ENCODE peak calls at places on chromosomes 2 and 18, in seven cellular contexts. I is foreskin keratinocyte, C is tibial artery, P is H9, E is testis, M is fibroblast of lung, K is left ventricle myocardium inferior. T is an unnamed sample.

GRCh38 chr2:120415728-120416509 is 70.0 kb downstream of the INHBB start:
- DNase-seq in I (no peak), C (no peak), K (no peak), P (no peak), M (no peak), E (peak; percentile 7), T (no peak)

GRCh38 chr2:193837368-193837767 is 1642.6 kb upstream of the TMEFF2 start:
- DNase-seq in E (no peak), I (no peak), K (no peak), P (no peak), M (peak; percentile 55), C (no peak), T (no peak)

GRCh38 chr2:45242161-45242741 is 233.0 kb upstream of the SIX2 start:
- DNase-seq in E (no peak), M (peak; percentile 64), C (no peak), K (peak; percentile 22), I (no peak), P (no peak), T (no peak)

GRCh38 chr18:74292541-74292858 is 737 bp upstream of the CYB5A start:
- DNase-seq in E (no peak), I (peak; percentile 4), K (no peak), P (no peak), M (no peak), C (no peak), T (no peak)

GRCh38 chr2:65835975-65836549 is 403.7 kb upstream of the SPRED2 start:
- DNase-seq in C (no peak), E (no peak), I (no peak), M (no peak), P (no peak), K (no peak), T (no peak)

GRCh38 chr18:46917108-46917807 is at the start of the genes KATNAL2 and PIAS2:
- DNase-seq in K (peak; percentile 80), P (peak; percentile 81), C (peak; percentile 88), M (peak; percentile 64), I (peak; percentile 8), E (peak; percentile 84), T (no peak)

GRCh38 chr2:37464064-37464463 is 119.6 kb downstream of the QPCT start:
- DNase-seq in I (no peak), K (no peak), P (no peak), M (peak; percentile 48), E (no peak), C (no peak), T (no peak)

GRCh38 chr2:54615832-54616534 is 107.5 kb upstream of the EML6 start:
- DNase-seq in I (no peak), K (no peak), C (no peak), P (no peak), E (no peak), M (no peak), T (no peak)

GRCh38 chr2:236507393-236508085 is 62.1 kb upstream of the ACKR3 start:
- DNase-seq in K (peak; percentile 38), E (peak; percentile 85), P (peak; percentile 86), C (no peak), M (peak; percentile 65), I (peak; percentile 57), T (no peak)

GRCh38 chr2:21418456-21418855 is 294.7 kb downstream of the TDRD15 start:
- DNase-seq in K (no peak), M (no peak), P (no peak), E (no peak), C (no peak), I (no peak), T (no peak)

DNA sequence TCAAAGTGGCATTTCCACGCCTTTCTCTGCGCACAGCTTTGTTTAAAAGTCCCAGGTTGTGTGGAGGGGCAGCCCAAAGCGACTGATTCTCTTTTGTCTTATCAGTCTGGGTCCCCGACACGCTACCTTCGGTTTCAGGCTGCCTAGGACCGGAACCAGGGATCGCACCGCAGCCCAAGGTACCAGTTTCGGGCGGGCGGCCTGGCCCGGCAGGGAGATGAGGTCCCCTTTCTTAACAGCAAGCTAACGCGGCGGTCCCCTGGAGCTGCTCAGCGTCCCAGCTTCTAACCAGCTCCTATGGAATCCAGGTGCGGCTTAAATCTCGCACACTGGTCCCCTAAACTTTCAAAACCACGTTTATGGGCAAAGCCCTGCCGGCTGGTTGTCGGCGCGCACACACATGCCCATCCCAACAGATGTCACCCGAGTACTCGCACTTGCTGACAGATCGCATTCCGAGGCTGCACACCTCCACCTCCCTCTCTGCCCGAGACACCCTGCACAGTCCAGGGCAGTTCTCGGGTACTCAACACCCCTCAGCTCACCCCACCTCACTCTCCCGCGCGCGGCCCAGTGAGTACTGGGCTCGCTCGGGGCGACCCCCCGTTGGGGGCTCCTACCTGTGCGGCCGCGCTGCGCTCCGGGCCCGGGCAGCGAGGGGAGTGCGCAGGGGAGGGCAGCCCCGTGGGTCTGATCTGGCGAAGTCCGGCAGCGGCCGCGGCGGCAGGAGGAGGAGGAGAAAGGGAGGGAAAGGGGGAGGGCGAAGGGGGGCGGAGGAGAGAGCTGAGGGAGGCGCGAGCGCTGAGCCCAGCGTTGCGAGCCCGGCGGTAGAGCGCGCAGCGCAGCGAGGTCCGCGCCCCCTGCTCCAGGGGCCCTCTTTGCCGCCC is at the start of gene EFEMP1:
- DNase-seq in E (peak; percentile 46), C (peak; percentile 92), K (peak; percentile 66), I (peak; percentile 76), P (peak; percentile 75), M (peak; percentile 73), T (no peak)
- TF ChIP-seq CTCF in E (no peak), C (no peak), K (no peak), I (peak; percentile 45), P (no peak), M (no peak), T (no peak)

DNA sequence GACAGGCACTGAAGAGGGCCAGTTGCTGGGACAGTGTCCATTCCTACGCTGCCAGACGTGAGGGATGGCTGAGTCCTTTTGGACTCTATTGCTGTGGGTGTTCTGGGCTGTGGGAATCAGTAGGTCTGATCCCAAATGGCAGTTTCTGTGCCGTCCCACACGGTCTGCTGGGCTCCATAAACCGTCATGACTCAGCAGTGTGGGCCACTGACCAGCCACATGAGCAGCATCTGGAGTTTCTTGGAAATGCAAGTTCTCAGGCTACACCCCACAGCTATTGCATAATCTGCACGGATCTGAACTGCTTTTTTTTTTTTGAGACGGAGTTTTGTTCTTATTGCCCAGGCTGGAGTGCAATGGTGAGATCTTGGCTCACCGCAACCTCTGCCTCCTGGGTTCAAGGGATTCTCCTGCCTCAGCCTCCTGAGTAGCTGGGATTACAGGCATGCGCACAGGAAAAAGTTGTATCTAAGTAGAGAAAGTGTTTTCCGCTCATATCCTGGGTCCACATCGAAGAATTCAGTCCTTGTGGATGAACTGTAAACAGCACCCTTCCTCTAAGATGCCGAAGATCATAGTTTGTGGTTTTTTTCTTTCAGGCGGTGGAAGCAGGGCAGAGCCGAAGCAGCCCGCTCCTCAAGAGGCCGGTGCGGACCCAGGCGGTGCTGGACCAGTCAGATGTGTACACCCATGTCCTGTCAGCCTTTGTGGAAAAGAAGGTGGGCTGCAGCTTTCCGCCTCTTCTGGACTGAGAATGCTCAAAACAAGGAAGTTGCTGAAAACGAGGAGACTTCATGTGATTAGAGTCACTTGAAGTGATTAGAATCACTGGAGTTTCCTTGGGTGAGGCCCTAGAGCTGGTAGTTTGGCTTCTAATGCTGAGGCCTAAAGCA is 25.5 kb downstream of the RMC1 start:
- DNase-seq in M (peak; percentile 38), P (no peak), I (no peak), K (peak; percentile 52), C (peak; percentile 73), E (no peak), T (no peak)
- H3K27ac ChIP-seq in M (no peak overlapping the region), P (no peak overlapping the region), I (no peak overlapping the region), K (no peak overlapping the region), C (no peak overlapping the region), E (no peak overlapping the region), T (peak overlapping the region; percentile 70)

GRCh38 chr18:49193252-49193651 is 242.5 kb upstream of the SMAD7 start:
- DNase-seq in M (no peak), I (no peak), K (no peak), C (no peak), P (no peak), E (no peak), T (no peak)

GRCh38 chr18:49189772-49190171 is 239.0 kb upstream of the SMAD7 start:
- DNase-seq in P (no peak), E (no peak), K (no peak), C (no peak), M (peak; percentile 45), I (no peak), T (no peak)

GRCh38 chr18:49193896-49194295 is 243.1 kb upstream of the SMAD7 start:
- DNase-seq in E (no peak), I (peak; percentile 67), K (no peak), P (no peak), M (no peak), C (no peak), T (no peak)
- TF ChIP-seq CTCF in E (no peak), I (no peak), K (no peak), P (no peak), M (no peak), C (no peak), T (no peak)

GRCh38 chr2:204260162-204260877 is 285.0 kb upstream of the PARD3B start:
- DNase-seq in P (peak; percentile 76), M (peak; percentile 65), K (peak; percentile 45), C (peak; percentile 71), E (peak; percentile 86), I (no peak), T (no peak)
- H3K27ac ChIP-seq in P (no peak overlapping the region), M (no peak overlapping the region), K (no peak overlapping the region), C (no peak overlapping the region), E (no peak overlapping the region), I (no peak overlapping the region), T (no peak overlapping the region)

GRCh38 chr2:12716250-12717190 is at the start of gene TRIB2:
- DNase-seq in I (peak; percentile 77), M (peak; percentile 92), P (peak; percentile 86), K (peak; percentile 94), E (peak; percentile 94), C (peak; percentile 95), T (no peak)
- TF ChIP-seq CTCF in I (peak; percentile 42), M (no peak), P (peak; percentile 24), K (peak; percentile 12), E (no peak), C (no peak), T (no peak)

DNA sequence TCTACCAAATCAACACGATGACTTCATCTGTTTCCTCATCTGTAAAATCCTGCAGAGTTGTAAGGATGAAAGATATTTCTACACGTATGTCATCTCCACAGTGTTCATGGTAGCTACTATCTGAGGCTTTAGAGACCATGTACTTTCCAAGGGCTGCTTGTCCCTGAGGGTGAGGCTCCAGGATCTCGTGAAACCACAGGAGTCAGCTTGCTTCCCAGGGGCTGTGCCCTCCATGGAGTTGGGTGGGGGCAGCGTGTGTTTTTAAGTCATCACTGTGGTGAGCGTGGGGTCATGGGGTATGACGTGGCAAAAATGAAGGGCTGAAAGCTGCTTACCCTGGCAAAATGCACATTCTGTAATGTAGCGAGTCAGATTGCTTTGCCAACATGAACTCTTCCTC is 81.6 kb downstream of the ASAP2 start:
- DNase-seq in E (no peak), C (no peak), I (peak; percentile 77), M (peak; percentile 94), P (no peak), K (no peak), T (no peak)
- H3K27ac ChIP-seq in E (no peak overlapping the region), C (peak overlapping the region; percentile 24), I (peak overlapping the region; percentile 86), M (peak overlapping the region; percentile 84), P (no peak overlapping the region), K (no peak overlapping the region), T (no peak overlapping the region)

GRCh38 chr2:125224830-125225229 is 1199.7 kb downstream of the CNTNAP5 start:
- DNase-seq in I (no peak), P (peak; percentile 57), M (no peak), E (peak; percentile 16), K (no peak), C (no peak), T (no peak)
- TF ChIP-seq CTCF in I (no peak), P (peak; percentile 46), M (no peak), E (no peak), K (no peak), C (no peak), T (no peak)